ENCODE peak calls at places on chromosomes 16 and 17, in seven cellular contexts. X, F, A, Q, S, G and J are unnamed samples.

GRCh38 chr17:48752399-48753288 is 24.1 kb upstream of the HOXB13 start:
- DNase-seq in X (no peak), F (no peak), A (no peak), Q (no peak), S (no peak), G (no peak), J (no peak)

GRCh38 chr17:1422907-1423306 is 22.9 kb upstream of the YWHAE start:
- DNase-seq in X (peak), F (peak), A (peak), Q (no peak), S (no peak), G (peak), J (no peak)

GRCh38 chr17:21214777-21215541 is 998 bp upstream of the TMEM11 start:
- DNase-seq in X (no peak), F (no peak), A (no peak), Q (no peak), S (no peak), G (no peak), J (no peak)

GRCh38 chr16:47604306-47604705 is 143.2 kb downstream of the PHKB start:
- DNase-seq in X (no peak), F (no peak), A (no peak), Q (no peak), S (no peak), G (no peak), J (no peak)

GRCh38 chr16:31061813-31062440 is 12.1 kb downstream of the ZNF668 start:
- DNase-seq in X (no peak), F (no peak), A (no peak), Q (no peak), S (no peak), G (no peak), J (no peak)

GRCh38 chr16:17432902-17433576 is 37.7 kb downstream of the XYLT1 start:
- DNase-seq in X (no peak), F (no peak), A (no peak), Q (no peak), S (no peak), G (no peak), J (no peak)

GRCh38 chr16:49470550-49470949 is 96.9 kb downstream of the C16orf78 start:
- DNase-seq in X (no peak), F (no peak), A (no peak), Q (no peak), S (no peak), G (no peak), J (no peak)

GRCh38 chr17:10620823-10621222 is 36.3 kb downstream of the MYH3 start:
- DNase-seq in X (no peak), F (no peak), A (no peak), Q (no peak), S (no peak), G (no peak), J (no peak)

GRCh38 chr17:61097786-61098185 is 301.9 kb upstream of the TBX2 start:
- DNase-seq in X (no peak), F (no peak), A (no peak), Q (no peak), S (no peak), G (no peak), J (no peak)

GRCh38 chr16:46801428-46802049 is 29.4 kb downstream of the C16orf87 start:
- DNase-seq in X (peak), F (peak), A (no peak), Q (no peak), S (peak), G (peak), J (no peak)

GRCh38 chr16:56871172-56871593 is 6.2 kb downstream of the SLC12A3 start:
- DNase-seq in X (no peak), F (peak), A (peak), Q (no peak), S (no peak), G (peak), J (no peak)

GRCh38 chr16:26382607-26383006 is 684.1 kb upstream of the C16orf82 start:
- DNase-seq in X (no peak), F (no peak), A (no peak), Q (no peak), S (no peak), G (no peak), J (no peak)

GRCh38 chr16:12291989-12292759 is 315.6 kb downstream of the SNX29 start:
- DNase-seq in X (no peak), F (no peak), A (no peak), Q (no peak), S (no peak), G (no peak), J (no peak)

GRCh38 chr16:67537636-67538591 is 9.3 kb downstream of the RIPOR1 start:
- DNase-seq in X (no peak), F (peak), A (peak), Q (peak), S (peak), G (no peak), J (no peak)

GRCh38 chr16:68296291-68296690 is 14.5 kb downstream of the SLC7A6OS start:
- DNase-seq in X (no peak), F (no peak), A (no peak), Q (no peak), S (no peak), G (no peak), J (no peak)

GRCh38 chr16:82016964-82017363 is 5.7 kb upstream of the SDR42E1 start:
- DNase-seq in X (no peak), F (no peak), A (no peak), Q (no peak), S (no peak), G (no peak), J (no peak)

GRCh38 chr16:89330177-89330856 is 112.8 kb downstream of the ZNF778 start:
- DNase-seq in X (no peak), F (peak), A (no peak), Q (no peak), S (peak), G (peak), J (no peak)

GRCh38 chr17:57273471-57273870 is 17.1 kb downstream of the MSI2 start:
- DNase-seq in X (no peak), F (no peak), A (no peak), Q (no peak), S (no peak), G (no peak), J (no peak)

GRCh38 chr17:49890852-49891251 is 43.0 kb upstream of the TAC4 start:
- DNase-seq in X (no peak), F (no peak), A (no peak), Q (no peak), S (no peak), G (no peak), J (no peak)

GRCh38 chr17:29584452-29585079 is 4.9 kb downstream of the GIT1 start:
- DNase-seq in X (no peak), F (no peak), A (no peak), Q (no peak), S (no peak), G (peak), J (no peak)

GRCh38 chr17:20122236-20122879 is 113.2 kb downstream of the SPECC1 start:
- DNase-seq in X (peak), F (no peak), A (no peak), Q (no peak), S (no peak), G (no peak), J (no peak)

GRCh38 chr17:17030515-17031211 is 11.6 kb upstream of the MPRIP start:
- DNase-seq in X (no peak), F (no peak), A (no peak), Q (no peak), S (no peak), G (no peak), J (no peak)